ENCODE peak calls at places on chromosomes 6 and 20, in four cellular contexts. P, I, Z and W are unnamed samples.
A peak's percentile ranks its signal among the peaks of the same experiment; 100 is the strongest.

GRCh38 chr6:90458353-90459224 is 128.3 kb downstream of the MAP3K7 start:
- ATAC-seq in P (no peak), I (peak; percentile 55), Z (peak; percentile 97), W (peak; percentile 94)

GRCh38 chr20:64056889-64057627 is 5.9 kb upstream of the TCEA2 start:
- ATAC-seq in P (no peak), I (no peak), Z (peak; percentile 38), W (peak; percentile 69)

GRCh38 chr6:137200288-137200687 is 18.9 kb downstream of the IFNGR1 start:
- ATAC-seq in P (no peak), I (peak; percentile 76), Z (no peak), W (no peak)

GRCh38 chr6:158168054-158168303 is at the start of gene SERAC1:
- ATAC-seq in P (no peak), I (no peak), Z (no peak), W (no peak)

GRCh38 chr6:143549221-143549620 is 37.7 kb upstream of the FUCA2 start:
- ATAC-seq in P (no peak), I (no peak), Z (no peak), W (no peak)

GRCh38 chr6:55497694-55498093 is 81.3 kb downstream of the HMGCLL1 start:
- ATAC-seq in P (no peak), I (no peak), Z (no peak), W (no peak)

GRCh38 chr6:125802943-125803377 is 12.2 kb downstream of the NCOA7 start:
- ATAC-seq in P (peak; percentile 31), I (peak; percentile 41), Z (no peak), W (no peak)

GRCh38 chr6:143158113-143158581 is 97.5 kb downstream of the AIG1 start:
- ATAC-seq in P (no peak), I (no peak), Z (peak; percentile 83), W (peak; percentile 95)

GRCh38 chr6:35059606-35060355 is 81.4 kb downstream of the TCP11 start:
- ATAC-seq in P (no peak), I (no peak), Z (no peak), W (no peak)

GRCh38 chr6:151681426-151682059 is 125.9 kb upstream of the ESR1 start:
- ATAC-seq in P (no peak), I (peak; percentile 42), Z (no peak), W (no peak)

GRCh38 chr20:42588847-42589246 is 600.9 kb downstream of the PTPRT start:
- ATAC-seq in P (no peak), I (no peak), Z (no peak), W (no peak)

GRCh38 chr20:24934101-24934661 is 14.9 kb upstream of the CST7 start:
- ATAC-seq in P (no peak), I (no peak), Z (no peak), W (no peak)

GRCh38 chr20:36582322-36582721 is 8.9 kb downstream of the TGIF2 start:
- ATAC-seq in P (no peak), I (no peak), Z (peak; percentile 80), W (peak; percentile 98)

GRCh38 chr6:152636675-152637421 is at the start of gene SYNE1:
- ATAC-seq in P (peak; percentile 84), I (peak; percentile 92), Z (peak; percentile 22), W (no peak)

GRCh38 chr20:50848846-50849673 is 54.2 kb downstream of the BCAS4 start:
- ATAC-seq in P (peak; percentile 14), I (peak; percentile 80), Z (no peak), W (no peak)

GRCh38 chr6:157510329-157511188 is 129.6 kb downstream of the ZDHHC14 start:
- ATAC-seq in P (no peak), I (no peak), Z (peak; percentile 43), W (peak; percentile 32)

GRCh38 chr6:42907336-42907735 is 8.5 kb upstream of the PTCRA start:
- ATAC-seq in P (no peak), I (no peak), Z (no peak), W (no peak)

GRCh38 chr6:136752554-136752953 is 39.7 kb downstream of the MAP3K5 start:
- ATAC-seq in P (no peak), I (peak; percentile 39), Z (no peak), W (no peak)

GRCh38 chr6:92329416-92329815 is 1089.9 kb downstream of the EPHA7 start:
- ATAC-seq in P (no peak), I (no peak), Z (no peak), W (no peak)

GRCh38 chr6:41935685-41936072 is 5.9 kb downstream of the CCND3 start:
- ATAC-seq in P (peak; percentile 2), I (no peak), Z (no peak), W (no peak)

GRCh38 chr6:43495409-43495941 is 14.7 kb downstream of the LRRC73 start:
- ATAC-seq in P (peak; percentile 35), I (no peak), Z (no peak), W (peak; percentile 23)

GRCh38 chr20:42955713-42956112 is 234.0 kb downstream of the PTPRT start:
- ATAC-seq in P (no peak), I (no peak), Z (no peak), W (no peak)